ENCODE peak calls at places on chromosomes 6 and 20, in six cellular contexts. J, I, P, W, O and S are unnamed samples.

GRCh38 chr6:67165606-67166005 is 1458.6 kb upstream of the EYS start:
- DNase-seq in J (no peak), I (no peak), P (no peak), W (no peak), O (no peak), S (no peak)

GRCh38 chr20:3797226-3797545 is 1.1 kb downstream of the CDC25B start:
- DNase-seq in J (no peak), I (no peak), P (no peak), W (peak), O (peak), S (no peak)

GRCh38 chr6:7687145-7688113 is 38.5 kb upstream of the BMP6 start:
- DNase-seq in J (no peak), I (no peak), P (no peak), W (no peak), O (no peak), S (no peak)

GRCh38 chr6:34888874-34889555 is at the start of gene ANKS1A:
- DNase-seq in J (peak), I (peak), P (peak), W (peak), O (peak), S (peak)

GRCh38 chr6:115310156-115310555 is 750.5 kb downstream of the FRK start:
- DNase-seq in J (no peak), I (no peak), P (no peak), W (no peak), O (no peak), S (no peak)

GRCh38 chr20:37266940-37267683 is 5.5 kb upstream of the GHRH start:
- DNase-seq in J (no peak), I (no peak), P (peak), W (no peak), O (no peak), S (no peak)

GRCh38 chr6:53436904-53437303 is 88.2 kb upstream of the ELOVL5 start:
- DNase-seq in J (no peak), I (no peak), P (no peak), W (no peak), O (peak), S (peak)

GRCh38 chr6:159461998-159462397 is 231.0 kb downstream of the SOD2 start:
- DNase-seq in J (no peak), I (no peak), P (no peak), W (no peak), O (peak), S (no peak)

GRCh38 chr20:20594171-20594530 is 118.3 kb downstream of the RALGAPA2 start:
- DNase-seq in J (no peak), I (peak), P (peak), W (peak), O (peak), S (peak)

GRCh38 chr6:11921017-11921438 is 91.1 kb upstream of the HIVEP1 start:
- DNase-seq in J (peak), I (peak), P (peak), W (no peak), O (no peak), S (peak)

GRCh38 chr6:134132494-134133141 is 80.2 kb upstream of the SLC2A12 start:
- DNase-seq in J (no peak), I (no peak), P (no peak), W (no peak), O (peak), S (no peak)

GRCh38 chr20:62228982-62229545 is 9.0 kb upstream of the HRH3 start:
- DNase-seq in J (no peak), I (no peak), P (no peak), W (no peak), O (no peak), S (no peak)

GRCh38 chr6:17998442-17998841 is 11.0 kb upstream of the KIF13A start:
- DNase-seq in J (no peak), I (no peak), P (peak), W (no peak), O (no peak), S (peak)

GRCh38 chr6:160991411-160992322 is at the start of gene MAP3K4:
- DNase-seq in J (peak), I (peak), P (peak), W (peak), O (peak), S (peak)

GRCh38 chr6:158653577-158654354 is 3.9 kb downstream of the SYTL3 start:
- DNase-seq in J (no peak), I (no peak), P (no peak), W (no peak), O (peak), S (no peak)

GRCh38 chr6:84707161-84707560 is 57.2 kb downstream of the TBX18 start:
- DNase-seq in J (no peak), I (no peak), P (no peak), W (no peak), O (no peak), S (no peak)

GRCh38 chr6:89564752-89565427 is 73.7 kb downstream of the LYRM2 start:
- DNase-seq in J (no peak), I (no peak), P (no peak), W (no peak), O (no peak), S (no peak)

GRCh38 chr20:17765584-17765983 is 65.8 kb downstream of the BANF2 start:
- DNase-seq in J (no peak), I (no peak), P (no peak), W (no peak), O (no peak), S (no peak)

GRCh38 chr20:44703183-44703925 is 11.8 kb upstream of the CCN5 start:
- DNase-seq in J (no peak), I (no peak), P (no peak), W (no peak), O (no peak), S (no peak)

GRCh38 chr6:34465551-34466241 is at the start of gene PACSIN1:
- DNase-seq in J (no peak), I (peak), P (peak), W (peak), O (peak), S (peak)

GRCh38 chr6:138107752-138108592 is 753 bp upstream of the PERP start:
- DNase-seq in J (peak), I (peak), P (peak), W (peak), O (peak), S (no peak)

GRCh38 chr6:10964684-10965083 is 77.8 kb downstream of the SYCP2L start:
- DNase-seq in J (no peak), I (no peak), P (no peak), W (no peak), O (peak), S (no peak)

DNA sequence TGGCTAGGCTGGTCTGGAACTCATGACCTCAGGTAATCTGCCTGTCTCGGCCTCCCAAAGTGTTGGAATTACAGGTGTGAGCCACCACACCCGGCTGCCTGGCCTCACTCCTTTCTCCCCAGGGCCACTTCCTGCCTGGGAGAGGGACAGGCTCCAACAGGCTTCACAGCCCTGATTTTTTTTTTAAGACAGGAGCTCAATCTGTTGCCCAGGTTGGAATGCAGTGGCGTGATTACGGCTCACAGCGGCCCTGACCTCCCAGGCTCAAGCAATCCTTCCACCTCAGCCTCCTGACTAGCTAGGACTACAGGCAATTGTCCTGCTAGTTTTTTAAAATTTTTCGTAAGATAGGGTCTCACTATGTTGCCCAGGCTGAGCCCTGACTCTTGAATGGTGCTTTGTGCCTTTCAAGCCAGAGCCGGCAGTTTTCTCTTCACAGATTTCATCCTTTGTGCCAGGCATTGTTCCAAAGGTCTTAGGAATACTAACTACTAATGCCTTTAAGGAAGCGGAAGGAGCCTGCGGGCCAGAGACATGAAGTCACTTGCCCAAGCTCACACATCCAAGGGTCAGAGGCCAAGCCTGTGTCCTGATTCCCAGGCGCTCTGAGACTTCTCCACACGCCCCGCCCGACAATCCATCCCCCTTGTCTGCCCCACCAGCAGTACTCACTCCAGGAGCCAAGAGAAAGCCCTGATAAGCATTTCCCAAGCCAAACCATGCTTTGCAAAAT is 19.2 kb downstream of the CAPN11 start:
- DNase-seq in J (no peak), I (peak), P (no peak), W (no peak), O (no peak), S (peak)
- TF ChIP-seq EZH2phosphoT487 in J (no peak), I (no peak), P (no peak), W (no peak), O (no peak), S (no peak)

GRCh38 chr6:165010556-165011535 is 298.6 kb downstream of the C6orf118 start:
- DNase-seq in J (no peak), I (peak), P (peak), W (no peak), O (no peak), S (peak)
- H3K9ac ChIP-seq in J (no peak), I (no peak), P (no peak), W (no peak), O (no peak), S (no peak)

DNA sequence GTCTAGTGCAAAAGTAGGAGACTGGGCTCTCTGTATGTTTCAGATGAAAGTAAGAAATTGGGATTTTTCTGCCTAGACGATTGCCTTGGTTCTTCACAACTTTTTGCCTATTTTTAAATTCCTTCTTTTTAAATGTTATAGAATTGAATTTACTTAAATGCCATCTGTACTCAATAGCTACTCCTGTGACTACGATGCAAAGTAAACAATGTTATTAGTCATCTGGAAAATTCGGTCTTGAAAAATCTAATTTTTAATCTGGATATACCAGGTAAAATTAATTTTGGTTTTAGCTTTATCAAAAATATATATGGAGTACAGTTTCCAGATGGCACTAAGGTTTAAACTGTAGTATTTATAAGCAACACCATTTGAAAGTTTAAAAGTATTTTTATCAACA is 472.2 kb downstream of the UTRN start:
- DNase-seq in J (no peak), I (no peak), P (peak), W (no peak), O (no peak), S (no peak)
- TF ChIP-seq EZH2phosphoT487 in J (no peak), I (no peak), P (no peak), W (no peak), O (no peak), S (no peak)

GRCh38 chr6:145962581-145962980 is 1.6 kb downstream of the SHPRH start:
- DNase-seq in J (no peak), I (no peak), P (no peak), W (no peak), O (no peak), S (no peak)
- H3K9ac ChIP-seq in J (peak), I (peak), P (peak), W (peak), O (no peak), S (peak)

DNA sequence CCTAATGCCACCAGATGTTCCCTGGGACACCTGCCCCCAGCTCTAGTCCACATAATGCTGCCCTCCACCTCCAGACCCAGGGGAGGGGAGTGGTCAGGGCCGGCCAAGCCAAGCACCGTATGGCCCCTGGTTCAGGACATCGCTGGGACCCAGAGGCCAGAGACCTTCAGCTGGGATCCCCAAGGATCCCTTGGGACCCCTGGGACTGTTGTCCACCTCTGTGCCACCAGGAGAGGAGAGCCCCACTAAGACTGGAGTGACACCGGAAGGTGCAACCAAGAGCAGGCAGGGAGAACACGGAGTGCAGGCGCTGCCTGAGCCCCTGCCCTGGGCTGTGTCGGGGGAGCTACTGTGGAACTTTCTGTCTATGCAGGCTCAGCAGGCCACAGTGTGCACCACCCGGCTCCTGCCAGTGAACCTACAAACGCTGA is 43.6 kb downstream of the CTCFL start:
- DNase-seq in J (no peak), I (no peak), P (no peak), W (no peak), O (peak), S (no peak)
- TF ChIP-seq EZH2phosphoT487 in J (no peak), I (no peak), P (no peak), W (no peak), O (no peak), S (no peak)